ENCODE peak calls at places on chromosome 5, in six cellular contexts. N is breast epithelium, Z is GM23338, V is H1, U is stomach, F is GM12878. D is an unnamed sample.

GRCh38 chr5:135373747-135374515 is 25.1 kb downstream of the MACROH2A1 start:
- DNase-seq in N (no peak), Z (no peak), V (no peak), F (no peak), U (no peak), D (no peak)

GRCh38 chr5:108193021-108193795 is 188.7 kb downstream of the FBXL17 start:
- DNase-seq in N (no peak), Z (no peak), V (no peak), U (no peak), F (no peak), D (no peak)

GRCh38 chr5:133119233-133119711 is 67.5 kb downstream of the HSPA4 start:
- DNase-seq in N (no peak), V (peak; percentile 33), Z (no peak), F (no peak), U (no peak), D (no peak)

GRCh38 chr5:90477073-90477472 is 2.4 kb downstream of the POLR3G start:
- DNase-seq in N (no peak), U (no peak), F (no peak), Z (peak; percentile 85), V (peak; percentile 64), D (no peak)

GRCh38 chr5:124979174-124979573 is 232.7 kb upstream of the ZNF608 start:
- DNase-seq in Z (peak; percentile 64), V (no peak), F (no peak), N (no peak), U (no peak), D (peak; percentile 50)

GRCh38 chr5:127556609-127557348 is 39.3 kb downstream of the PRRC1 start:
- DNase-seq in V (no peak), U (no peak), Z (no peak), F (no peak), N (no peak), D (no peak)

GRCh38 chr5:137296213-137296702 is 202.9 kb downstream of the SPOCK1 start:
- DNase-seq in V (peak; percentile 32), F (no peak), N (no peak), Z (no peak), U (no peak), D (no peak)

GRCh38 chr5:88786217-88786560 is 96.8 kb downstream of the MEF2C start:
- DNase-seq in Z (no peak), N (no peak), V (no peak), U (no peak), F (no peak), D (no peak)

GRCh38 chr5:13739462-13739861 is 205.0 kb downstream of the DNAH5 start:
- DNase-seq in U (no peak), F (no peak), V (no peak), N (no peak), Z (no peak), D (no peak)

GRCh38 chr5:132505641-132506040 is 15.1 kb upstream of the IRF1 start:
- DNase-seq in F (no peak), V (no peak), N (no peak), Z (no peak), U (no peak), D (no peak)

GRCh38 chr5:71907589-71908145 is 188.6 kb downstream of the CARTPT start:
- DNase-seq in Z (no peak), V (no peak), F (no peak), U (no peak), N (no peak), D (no peak)

GRCh38 chr5:126913316-126913715 is 117.0 kb downstream of the MARCHF3 start:
- DNase-seq in F (no peak), N (no peak), V (no peak), U (no peak), Z (no peak), D (no peak)

GRCh38 chr5:138503487-138504270 is 38.4 kb downstream of the EGR1 start:
- DNase-seq in N (no peak), U (peak; percentile 44), Z (peak; percentile 87), V (no peak), F (peak; percentile 17), D (no peak)

GRCh38 chr5:171023508-171023907 is 161.7 kb downstream of the RANBP17 start:
- DNase-seq in V (no peak), U (no peak), F (no peak), N (no peak), Z (no peak), D (no peak)

GRCh38 chr5:50751064-50751657 is 84.7 kb downstream of the PARP8 start:
- DNase-seq in Z (peak; percentile 79), N (no peak), U (no peak), V (no peak), F (peak; percentile 27), D (peak; percentile 48)

GRCh38 chr5:137752873-137753226 is 1.3 kb downstream of the HNRNPA0 start:
- DNase-seq in V (peak; percentile 55), U (peak; percentile 27), F (no peak), Z (peak; percentile 72), N (no peak), D (no peak)

GRCh38 chr5:9932770-9933169 is 302.6 kb upstream of the TAS2R1 start:
- DNase-seq in F (no peak), U (no peak), V (no peak), N (no peak), Z (peak; percentile 27), D (no peak)

GRCh38 chr5:79133657-79134451 is 22.2 kb downstream of the BHMT start:
- DNase-seq in Z (peak; percentile 89), F (peak; percentile 24), N (peak; percentile 54), U (peak; percentile 72), V (peak; percentile 79), D (no peak)

GRCh38 chr5:180601591-180602480 is 10.5 kb upstream of the SCGB3A1 start:
- DNase-seq in U (no peak), V (no peak), N (no peak), Z (no peak), F (no peak), D (peak; percentile 19)

GRCh38 chr5:402615-403359 is 40.2 kb upstream of the EXOC3 start:
- DNase-seq in F (peak; percentile 91), V (no peak), U (no peak), N (peak; percentile 15), Z (no peak), D (no peak)

GRCh38 chr5:78511116-78511906 is 137.3 kb downstream of the LHFPL2 start:
- DNase-seq in F (no peak), U (no peak), V (no peak), Z (no peak), N (no peak), D (peak; percentile 56)

GRCh38 chr5:560792-561166 is 36.5 kb upstream of the SLC9A3 start:
- DNase-seq in N (no peak), F (no peak), V (no peak), U (no peak), Z (no peak), D (peak; percentile 68)

GRCh38 chr5:82334085-82334680 is 56.0 kb upstream of the RPS23 start:
- DNase-seq in U (no peak), V (no peak), Z (no peak), N (no peak), F (no peak), D (no peak)

GRCh38 chr5:401216-402034 is 41.6 kb upstream of the EXOC3 start:
- DNase-seq in Z (no peak), V (no peak), F (no peak), U (no peak), N (peak; percentile 5), D (no peak)

GRCh38 chr5:102713278-102713677 is 41.8 kb upstream of the PAM start:
- DNase-seq in V (no peak), N (no peak), F (no peak), Z (no peak), U (no peak), D (no peak)

GRCh38 chr5:95530441-95530840 is 24.3 kb downstream of the SKIC3 start:
- DNase-seq in F (no peak), U (no peak), Z (peak; percentile 13), N (no peak), V (no peak), D (no peak)

GRCh38 chr5:851553-851952 is 767 bp upstream of the ZDHHC11 start:
- DNase-seq in N (no peak), F (no peak), U (no peak), Z (no peak), V (no peak), D (no peak)

GRCh38 chr5:74192606-74193299 is 447.8 kb downstream of the ENC1 start:
- DNase-seq in U (no peak), V (no peak), Z (no peak), F (no peak), N (no peak), D (no peak)

GRCh38 chr5:14739538-14739937 is 75.0 kb downstream of the OTULIN start:
- DNase-seq in V (no peak), Z (no peak), F (no peak), N (no peak), U (no peak), D (no peak)

GRCh38 chr5:10301266-10301665 is 6.4 kb downstream of the CMBL start:
- DNase-seq in Z (no peak), F (no peak), U (no peak), N (no peak), V (no peak), D (no peak)

GRCh38 chr5:29896651-29897050 is 1296.8 kb upstream of the CDH6 start:
- DNase-seq in Z (no peak), U (no peak), F (no peak), N (no peak), V (no peak), D (no peak)

GRCh38 chr5:152987156-152987555 is 503.3 kb upstream of the GRIA1 start:
- DNase-seq in N (no peak), V (no peak), U (peak; percentile 26), Z (no peak), F (no peak), D (no peak)

GRCh38 chr5:56620903-56621680 is 194.3 kb upstream of the MAP3K1 start:
- DNase-seq in U (no peak), V (no peak), N (no peak), F (no peak), Z (no peak), D (no peak)

GRCh38 chr5:111070272-111071134 is 1.0 kb upstream of the TSLP start:
- DNase-seq in Z (peak; percentile 83), U (peak; percentile 26), V (peak; percentile 74), F (no peak), N (no peak), D (peak; percentile 85)
- H3K27me3 ChIP-seq in Z (peaks cover 77% of the 10 kb centered on the region), U (peaks cover 54% of the 10 kb centered on the region), V (peaks cover 48% of the 10 kb centered on the region), F (peaks cover 37% of the 10 kb centered on the region), N (no peaks in the 10 kb centered on the region), D (no peaks in the 10 kb centered on the region)

GRCh38 chr5:139650689-139651501 is 2.7 kb downstream of the CXXC5 start:
- DNase-seq in F (no peak), V (no peak), Z (peak; percentile 81), U (peak; percentile 85), N (no peak), D (no peak)
- H3K4me1 ChIP-seq in F (peaks cover 52% of the 10 kb centered on the region), V (peaks cover 20% of the 10 kb centered on the region), Z (peaks cover 60% of the 10 kb centered on the region), U (peaks cover 88% of the 10 kb centered on the region), N (peaks cover 46% of the 10 kb centered on the region), D (peaks cover 91% of the 10 kb centered on the region)

GRCh38 chr5:173242675-173243085 is 7.7 kb upstream of the NKX2-5 start:
- DNase-seq in Z (peak; percentile 73), U (no peak), F (no peak), N (no peak), V (peak; percentile 72), D (no peak)
- TF ChIP-seq POLR2AphosphoS5 in Z (no peak), U (no peak), F (no peak), N (no peak), V (no peak), D (no peak)

DNA sequence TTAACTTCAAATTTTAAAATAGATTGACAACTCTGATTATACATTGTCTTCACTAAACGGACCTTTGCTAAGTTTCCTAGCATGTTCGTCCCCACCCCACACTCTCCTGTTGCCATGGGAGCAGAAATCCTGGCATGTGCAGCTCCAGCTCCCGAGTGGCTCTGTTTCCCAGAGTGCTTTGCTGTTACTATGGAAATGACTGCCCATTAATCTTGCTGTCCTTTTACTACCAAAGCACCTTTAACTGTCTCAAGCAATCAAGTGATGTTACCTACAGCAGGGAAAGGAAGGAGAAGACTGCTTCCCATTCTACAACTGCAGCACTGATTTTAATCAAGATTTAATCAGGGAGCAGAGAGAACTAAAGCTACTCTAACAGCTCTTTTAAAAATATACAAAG is 212.0 kb upstream of the KIF2A start:
- DNase-seq in V (no peak), F (no peak), U (no peak), Z (peak; percentile 7), N (no peak), D (no peak)
- H3K27me3 ChIP-seq in V (no peaks in the 10 kb centered on the region), F (no peaks in the 10 kb centered on the region), U (no peaks in the 10 kb centered on the region), Z (no peaks in the 10 kb centered on the region), N (no peaks in the 10 kb centered on the region), D (no peaks in the 10 kb centered on the region)